ENCODE peak calls at places on chromosome 16, in eight cellular contexts. Z is AG04449; P is foreskin fibroblast; B is germinal center; Q is Peyer's patch; E is tibial artery; D is activated naive CD4-positive, alpha-beta T cell; W is RWPE1. G is an unnamed sample.

GRCh38 chr16:64094992-64095579 is 1026.8 kb downstream of the CDH11 start:
- DNase-seq in D (no peak), B (no peak), W (no peak), Z (no peak), Q (no peak), P (peak), E (no peak), G (no peak)

GRCh38 chr16:27428035-27428785 is 26.2 kb downstream of the IL21R start:
- DNase-seq in P (no peak), Q (peak), B (no peak), D (no peak), Z (no peak), W (no peak), E (no peak), G (no peak)

GRCh38 chr16:79430129-79430789 is 170.3 kb downstream of the MAF start:
- DNase-seq in E (no peak), Q (no peak), D (no peak), B (no peak), P (no peak), Z (no peak), W (no peak), G (no peak)

GRCh38 chr16:3876160-3876559 is 4.4 kb downstream of the CREBBP start:
- DNase-seq in E (no peak), W (no peak), B (no peak), Q (no peak), Z (no peak), P (no peak), D (no peak), G (no peak)

GRCh38 chr16:82735696-82736095 is 108.9 kb downstream of the CDH13 start:
- DNase-seq in D (no peak), Q (no peak), B (no peak), E (no peak), W (no peak), Z (peak), P (no peak), G (no peak)

GRCh38 chr16:69306031-69306430 is 5.1 kb upstream of the VPS4A start:
- DNase-seq in B (no peak), P (peak), D (no peak), Z (no peak), Q (no peak), E (no peak), W (no peak), G (no peak)

GRCh38 chr16:10862432-10862831 is 14.6 kb upstream of the CIITA start:
- DNase-seq in B (no peak), W (peak), P (peak), E (peak), Q (peak), Z (peak), D (no peak), G (no peak)

GRCh38 chr16:66270333-66270927 is 96.1 kb upstream of the CDH5 start:
- DNase-seq in P (peak), Q (peak), B (peak), E (peak), Z (no peak), W (peak), D (peak), G (peak)

GRCh38 chr16:23269248-23270091 is 32.6 kb upstream of the SCNN1B start:
- DNase-seq in Q (no peak), W (no peak), B (no peak), Z (no peak), P (peak), E (no peak), D (no peak), G (no peak)

GRCh38 chr16:2212362-2213324 is 2.0 kb upstream of the BRICD5 start:
- DNase-seq in P (no peak), Q (no peak), D (no peak), B (no peak), W (no peak), E (no peak), Z (no peak), G (peak)

GRCh38 chr16:35730251-35730650 is 2270.8 kb downstream of the TP53TG3F start:
- DNase-seq in E (no peak), Z (no peak), D (no peak), W (no peak), Q (no peak), B (no peak), P (no peak), G (no peak)

GRCh38 chr16:2883027-2883846 is at the start of gene FLYWCH2:
- DNase-seq in Q (peak), B (peak), D (peak), P (peak), W (peak), Z (peak), E (peak), G (peak)

GRCh38 chr16:74896389-74897370 is 88.2 kb downstream of the WDR59 start:
- DNase-seq in B (no peak), Z (peak), E (no peak), D (no peak), W (peak), Q (peak), P (peak), G (no peak)

GRCh38 chr16:58280846-58281301 is 14.0 kb downstream of the PRSS54 start:
- DNase-seq in Q (no peak), W (peak), E (no peak), D (no peak), P (no peak), B (no peak), Z (no peak), G (no peak)

GRCh38 chr16:66418165-66418962 is 8.7 kb upstream of the BEAN1 start:
- DNase-seq in D (no peak), Z (no peak), P (no peak), Q (peak), B (no peak), E (no peak), W (no peak), G (no peak)